ENCODE peak calls at places on chromosome 11, in eight cellular contexts. N is breast epithelium, V is HCT116, K is transverse colon, A is heart left ventricle, Y is K562, G is ovary, I is prostate gland. M is an unnamed sample.
A peak's percentile ranks its signal among the peaks of the same experiment; 100 is the strongest.

GRCh38 chr11:122754553-122755322 is 83.6 kb upstream of the CRTAM start:
- DNase-seq in G (no peak), V (peak; percentile 10), K (peak; percentile 11), Y (peak; percentile 32), N (no peak), I (no peak), A (no peak), M (no peak)

GRCh38 chr11:108483163-108483562 is 15.0 kb downstream of the POGLUT3 start:
- DNase-seq in N (no peak), K (no peak), Y (no peak), G (no peak), V (no peak), I (no peak), A (no peak), M (no peak)

GRCh38 chr11:2673871-2674471 is 25.8 kb downstream of the KCNQ1OT1 start:
- DNase-seq in V (no peak), Y (no peak), N (peak; percentile 36), G (peak; percentile 54), A (peak; percentile 13), I (no peak), K (no peak), M (peak; percentile 12)

GRCh38 chr11:93330446-93330984 is at the start of gene DEUP1:
- DNase-seq in Y (peak; percentile 85), G (peak; percentile 40), N (peak; percentile 65), K (peak; percentile 53), A (peak; percentile 24), V (no peak), I (peak; percentile 50), M (peak; percentile 51)

GRCh38 chr11:72224587-72225410 is at the start of gene INPPL1:
- DNase-seq in Y (peak; percentile 62), K (peak; percentile 64), G (peak; percentile 75), N (no peak), A (peak; percentile 68), I (peak; percentile 65), V (no peak), M (peak; percentile 76)

GRCh38 chr11:30585067-30585891 is 874 bp downstream of the MPPED2 start:
- DNase-seq in N (peak; percentile 54), G (peak; percentile 11), I (peak; percentile 51), Y (no peak), K (no peak), A (peak; percentile 43), V (no peak), M (peak; percentile 40)

GRCh38 chr11:70628881-70629844 is 230.8 kb downstream of the CTTN start:
- DNase-seq in A (peak; percentile 64), N (no peak), I (peak; percentile 14), Y (peak; percentile 30), V (no peak), G (no peak), K (peak; percentile 64), M (peak; percentile 73)

GRCh38 chr11:119861160-119861559 is 132.2 kb upstream of the NECTIN1 start:
- DNase-seq in Y (no peak), A (no peak), K (no peak), V (no peak), N (no peak), G (no peak), I (no peak), M (no peak)

GRCh38 chr11:62923634-62924411 is 2.7 kb upstream of the CHRM1 start:
- DNase-seq in A (no peak), G (no peak), V (no peak), I (peak; percentile 69), N (peak; percentile 51), K (no peak), Y (no peak), M (no peak)

GRCh38 chr11:124445646-124446139 is at the start of gene OR8B8:
- DNase-seq in Y (no peak), N (no peak), K (no peak), I (no peak), A (no peak), G (no peak), V (no peak), M (no peak)

GRCh38 chr11:60711316-60711715 is 11.9 kb downstream of the MS4A8 start:
- DNase-seq in V (no peak), G (no peak), I (no peak), N (no peak), A (no peak), Y (no peak), K (no peak), M (no peak)

GRCh38 chr11:86370171-86370570 is 4.5 kb upstream of the CCDC81 start:
- DNase-seq in K (no peak), N (no peak), V (no peak), G (no peak), I (no peak), Y (no peak), A (no peak), M (no peak)
- TF ChIP-seq POLR2A in K (no peak), N (no peak), V (no peak), G (no peak), I (no peak), Y (no peak), A (no peak), M (no peak)

GRCh38 chr11:9577032-9577431 is 3.6 kb downstream of the WEE1 start:
- DNase-seq in K (no peak), G (no peak), N (no peak), A (no peak), Y (no peak), I (no peak), V (no peak), M (no peak)

GRCh38 chr11:9575531-9576240 is 2.2 kb downstream of the WEE1 start:
- DNase-seq in I (no peak), G (no peak), V (no peak), N (no peak), Y (no peak), K (no peak), A (no peak), M (no peak)

GRCh38 chr11:9577551-9577950 is 4.1 kb downstream of the WEE1 start:
- DNase-seq in N (no peak), G (no peak), K (no peak), I (no peak), A (no peak), Y (no peak), V (no peak), M (no peak)

GRCh38 chr11:9581556-9582161 is 8.2 kb downstream of the WEE1 start:
- DNase-seq in G (no peak), Y (no peak), V (no peak), N (no peak), K (no peak), A (no peak), I (no peak), M (no peak)

DNA sequence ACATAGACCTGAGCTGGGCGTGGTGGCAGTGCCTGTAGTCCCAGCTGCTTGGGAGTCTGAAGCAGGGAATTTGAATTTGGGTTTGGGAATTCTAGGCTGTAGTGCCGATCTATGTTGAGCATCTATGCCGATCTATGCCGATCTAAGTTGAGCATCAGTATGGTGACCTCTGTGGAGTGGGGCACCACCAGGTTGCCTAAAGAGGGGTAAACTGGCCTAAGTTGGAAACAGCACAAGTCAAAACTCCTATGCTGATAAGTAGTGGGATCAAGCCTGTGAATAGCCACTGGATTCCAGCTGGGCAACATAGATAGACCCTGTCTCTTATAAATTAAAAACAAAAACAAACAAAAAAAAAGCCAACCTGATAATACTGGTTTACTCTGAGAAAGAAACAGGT is 7.4 kb downstream of the WEE1 start:
- DNase-seq in A (no peak), V (no peak), K (no peak), I (no peak), Y (no peak), N (no peak), G (no peak), M (no peak)
- H3K27ac ChIP-seq in A (no peak overlapping the region), V (no peak overlapping the region), K (no peak overlapping the region), I (no peak overlapping the region), Y (no peak overlapping the region), N (no peak overlapping the region), G (no peak overlapping the region), M (no peak overlapping the region)

DNA sequence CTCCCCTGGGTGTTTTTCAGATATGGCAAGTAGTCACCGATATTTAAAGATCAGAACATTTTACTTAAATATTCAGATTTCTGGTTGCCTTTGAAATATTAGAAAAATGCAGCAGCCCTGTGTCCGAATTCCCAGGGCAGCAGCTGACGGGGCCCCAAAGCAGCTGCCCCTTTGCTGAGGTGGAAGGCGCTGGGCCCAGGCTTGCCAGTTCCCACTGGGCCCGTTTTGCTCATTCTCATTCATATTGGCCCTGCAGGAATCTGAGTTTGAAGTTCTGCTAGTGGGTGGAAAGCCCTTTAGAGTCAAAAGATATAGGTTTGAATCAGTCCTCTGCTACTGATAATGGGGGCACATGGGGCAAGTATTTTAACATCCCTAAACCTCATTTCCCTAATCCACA is 692.1 kb downstream of the OPCML start:
- DNase-seq in A (no peak), Y (no peak), I (no peak), K (no peak), N (no peak), V (no peak), G (no peak), M (no peak)
- TF ChIP-seq CTCF in A (no peak), Y (no peak), I (no peak), K (no peak), N (no peak), V (no peak), G (no peak), M (no peak)

GRCh38 chr11:19713221-19714092 is 820 bp downstream of the NAV2 start:
- DNase-seq in K (no peak), G (no peak), A (no peak), V (no peak), I (no peak), Y (no peak), N (no peak), M (no peak)

GRCh38 chr11:19712281-19713220 is at the start of gene NAV2:
- DNase-seq in A (peak; percentile 94), K (peak; percentile 91), I (peak; percentile 91), Y (peak; percentile 91), V (peak; percentile 66), G (peak; percentile 88), N (peak; percentile 88), M (peak; percentile 96)

GRCh38 chr11:19714093-19714386 is 1.4 kb downstream of the NAV2 start:
- DNase-seq in K (no peak), N (no peak), I (no peak), G (no peak), V (no peak), Y (no peak), A (no peak), M (no peak)

GRCh38 chr11:19715373-19715772 is 2.7 kb downstream of the NAV2 start:
- DNase-seq in K (no peak), N (no peak), V (no peak), A (no peak), G (no peak), Y (no peak), I (no peak), M (no peak)

DNA sequence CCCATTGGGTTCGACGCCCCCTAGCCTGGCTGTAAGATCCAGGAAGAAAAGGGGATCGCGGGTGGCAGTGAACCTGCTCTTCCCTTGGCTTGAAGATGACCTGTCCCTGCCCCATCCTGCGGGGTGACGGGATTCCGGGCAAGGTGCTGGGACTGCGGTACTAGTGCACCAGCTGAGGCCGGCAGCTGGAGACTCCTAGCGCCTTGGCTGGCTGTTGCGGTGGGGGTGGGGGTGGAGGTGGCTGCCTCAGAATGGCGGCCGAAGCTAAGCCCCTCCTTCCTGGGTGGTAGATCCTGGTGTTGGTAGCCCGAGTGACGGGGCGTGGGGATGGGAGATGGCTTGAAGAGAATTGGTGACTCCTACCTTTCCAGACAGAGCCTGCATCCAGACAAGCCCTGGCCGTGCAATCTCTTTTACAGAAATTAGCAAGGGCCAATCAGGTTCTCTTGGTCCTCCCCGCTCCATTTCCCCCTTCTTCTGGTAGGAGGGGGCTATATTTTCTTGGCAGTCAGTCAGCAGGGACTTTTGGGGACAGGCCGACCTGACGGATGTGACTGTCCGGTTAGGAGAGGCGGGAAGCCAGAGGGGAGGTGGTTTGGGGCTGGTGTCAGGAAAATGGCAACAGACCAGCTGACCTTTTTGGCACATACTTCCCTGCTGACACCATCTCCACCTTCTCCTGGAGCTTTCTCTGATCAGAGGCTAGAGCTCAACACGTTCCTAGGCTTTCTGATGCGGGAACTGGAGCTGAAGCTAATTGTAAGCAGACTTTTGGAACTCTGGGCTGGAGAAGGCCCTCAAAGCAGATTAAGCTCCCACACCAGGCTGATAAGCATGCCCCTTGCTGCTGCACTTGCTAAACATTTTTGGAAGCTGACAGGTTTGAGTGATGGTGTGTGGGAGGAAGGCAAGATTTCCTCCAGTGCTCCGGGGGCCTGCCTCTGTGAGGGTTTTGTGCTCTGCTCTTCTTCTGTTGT is 2.0 kb downstream of the NAV2 start:
- DNase-seq in G (peak; percentile 28), I (peak; percentile 56), K (no peak), V (no peak), N (no peak), Y (peak; percentile 55), A (peak; percentile 81), M (no peak)
- TF ChIP-seq POLR2A in G (no peak), I (no peak), K (no peak), V (no peak), N (no peak), Y (no peak), A (peak; percentile 18), M (no peak)

M was measured in testis.